ENCODE peak calls at places on chromosomes 2 and 18, in four cellular contexts. G is left ventricle myocardium inferior, D is endothelial cell of umbilical vein, S is HAP-1. F is an unnamed sample.

GRCh38 chr2:100182494-100183355 is 40.3 kb upstream of the AFF3 start:
- DNase-seq in G (peak; percentile 60), D (no peak), S (no peak), F (peak; percentile 23)

GRCh38 chr2:135913726-135914365 is 37.6 kb upstream of the MCM6 start:
- DNase-seq in G (no peak), D (peak; percentile 59), S (peak; percentile 59), F (no peak)

GRCh38 chr18:75970212-75970611 is 524.8 kb downstream of the ZNF516 start:
- DNase-seq in G (no peak), D (no peak), S (no peak), F (no peak)

GRCh38 chr2:95326433-95327140 is 29.4 kb downstream of the KCNIP3 start:
- DNase-seq in G (no peak), D (no peak), S (no peak), F (no peak)

GRCh38 chr2:238379096-238379810 is 47.5 kb upstream of the ASB1 start:
- DNase-seq in G (no peak), D (peak; percentile 62), S (no peak), F (no peak)

GRCh38 chr2:229170171-229170570 is 100.9 kb downstream of the PID1 start:
- DNase-seq in G (no peak), D (no peak), S (no peak), F (peak; percentile 13)

GRCh38 chr2:134927195-134927594 is 8.6 kb downstream of the CCNT2 start:
- DNase-seq in G (no peak), D (no peak), S (no peak), F (peak; percentile 33)

GRCh38 chr18:67410671-67411070 is 105.8 kb downstream of the DSEL start:
- DNase-seq in G (no peak), D (no peak), S (peak; percentile 10), F (peak; percentile 31)

GRCh38 chr2:239832995-239833727 is 192.0 kb downstream of the NDUFA10 start:
- DNase-seq in G (no peak), D (no peak), S (no peak), F (no peak)

GRCh38 chr2:32553829-32554432 is 73.9 kb upstream of the TTC27 start:
- DNase-seq in G (no peak), D (peak; percentile 63), S (no peak), F (peak; percentile 57)

GRCh38 chr2:150410809-150411208 is 76.7 kb downstream of the RND3 start:
- DNase-seq in G (no peak), D (peak; percentile 85), S (peak; percentile 59), F (peak; percentile 28)

GRCh38 chr2:8306530-8307351 is 375.1 kb upstream of the ID2 start:
- DNase-seq in G (no peak), D (no peak), S (no peak), F (no peak)

GRCh38 chr2:230443540-230443939 is 27.5 kb downstream of the SP100 start:
- DNase-seq in G (no peak), D (peak; percentile 6), S (no peak), F (peak; percentile 80)

GRCh38 chr18:74728586-74728985 is 130.9 kb downstream of the ZNF407 start:
- DNase-seq in G (no peak), D (no peak), S (no peak), F (no peak)

GRCh38 chr2:128369126-128369555 is 50.5 kb upstream of the HS6ST1 start:
- DNase-seq in G (no peak), D (no peak), S (peak; percentile 32), F (peak; percentile 71)

GRCh38 chr18:77114564-77115391 is 17.8 kb downstream of the MBP start:
- DNase-seq in G (peak; percentile 87), D (peak; percentile 82), S (no peak), F (peak; percentile 96)

GRCh38 chr2:203808041-203808750 is 59.4 kb upstream of the CTLA4 start:
- DNase-seq in G (no peak), D (peak; percentile 85), S (no peak), F (peak; percentile 95)

GRCh38 chr2:180980943-180981898 is 816 bp downstream of the UBE2E3 start:
- DNase-seq in G (peak; percentile 22), D (peak; percentile 58), S (peak; percentile 35), F (peak; percentile 50)

GRCh38 chr18:79884963-79885728 is 66.3 kb downstream of the SLC66A2 start:
- DNase-seq in G (no peak), D (no peak), S (no peak), F (no peak)

GRCh38 chr18:31424383-31424988 is 23.1 kb upstream of the DSG3 start:
- DNase-seq in G (no peak), D (no peak), S (peak; percentile 68), F (no peak)

GRCh38 chr2:27977623-27978312 is 87.2 kb downstream of the BABAM2 start:
- DNase-seq in G (no peak), D (peak; percentile 76), S (no peak), F (peak; percentile 94)

GRCh38 chr2:203549406-203549805 is 14.3 kb upstream of the RAPH1 start:
- DNase-seq in G (no peak), D (no peak), S (no peak), F (peak; percentile 50)

GRCh38 chr2:11387100-11387390 is 42.6 kb upstream of the ROCK2 start:
- DNase-seq in G (no peak), D (no peak), S (no peak), F (peak; percentile 85)

GRCh38 chr2:171008550-171009205 is 79.6 kb downstream of the GORASP2 start:
- DNase-seq in G (no peak), D (no peak), S (no peak), F (no peak)

GRCh38 chr2:100875516-100876230 is 55.7 kb downstream of the NPAS2 start:
- DNase-seq in G (no peak), D (peak; percentile 97), S (peak; percentile 42), F (no peak)

GRCh38 chr2:189465478-189465877 is 24.2 kb downstream of the WDR75 start:
- DNase-seq in G (no peak), D (peak; percentile 34), S (no peak), F (no peak)

GRCh38 chr2:225100269-225100668 is 58.0 kb upstream of the DOCK10 start:
- DNase-seq in G (no peak), D (peak; percentile 12), S (no peak), F (peak; percentile 31)

GRCh38 chr2:229704231-229704630 is 10.1 kb downstream of the DNER start:
- DNase-seq in G (no peak), D (no peak), S (no peak), F (no peak)

GRCh38 chr2:177072069-177072468 is 140.5 kb upstream of the HNRNPA3 start:
- DNase-seq in G (no peak), D (no peak), S (peak; percentile 52), F (no peak)

GRCh38 chr2:42059261-42059898 is 11.6 kb downstream of the PKDCC start:
- DNase-seq in G (no peak), D (no peak), S (no peak), F (no peak)

GRCh38 chr2:23545811-23546210 is 160.8 kb downstream of the KLHL29 start:
- DNase-seq in G (no peak), D (no peak), S (no peak), F (peak; percentile 29)

DNA sequence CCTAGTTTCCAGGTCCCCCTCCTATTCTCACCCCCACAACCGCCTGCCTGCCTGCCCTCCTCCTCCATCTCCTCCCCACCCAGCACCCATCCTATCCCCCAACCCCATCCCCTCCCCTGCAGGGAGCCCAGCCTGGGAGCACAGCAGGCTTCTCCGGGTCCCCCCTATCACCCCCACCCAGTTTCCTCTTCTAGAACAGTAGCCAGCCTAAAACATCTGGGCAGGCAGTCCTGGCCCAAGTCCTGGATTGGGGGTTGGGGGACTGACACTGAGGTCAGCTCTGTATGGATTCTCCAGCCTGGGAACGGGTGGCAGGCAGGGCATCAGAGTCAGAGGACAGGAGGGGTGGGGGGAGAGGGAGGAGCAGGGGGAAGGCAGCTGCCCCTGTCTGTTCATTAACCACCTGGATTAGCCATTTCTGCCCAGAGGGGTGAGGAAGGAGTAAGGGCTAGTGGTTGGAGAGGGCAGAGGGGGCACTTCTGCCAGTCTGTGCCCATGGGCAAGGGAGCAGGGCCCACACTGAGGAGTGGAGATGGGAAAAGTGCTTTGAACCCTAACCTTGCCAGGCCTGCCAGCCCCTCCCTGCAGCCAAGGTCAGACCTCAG is 60.0 kb downstream of the TNS1 start:
- DNase-seq in G (no peak), D (no peak), S (no peak), F (no peak)
- H3K4me3 ChIP-seq in G (peak overlapping the region; percentile 84), D (no peak overlapping the region), S (no peak overlapping the region), F (peak overlapping the region; percentile 29)

DNA sequence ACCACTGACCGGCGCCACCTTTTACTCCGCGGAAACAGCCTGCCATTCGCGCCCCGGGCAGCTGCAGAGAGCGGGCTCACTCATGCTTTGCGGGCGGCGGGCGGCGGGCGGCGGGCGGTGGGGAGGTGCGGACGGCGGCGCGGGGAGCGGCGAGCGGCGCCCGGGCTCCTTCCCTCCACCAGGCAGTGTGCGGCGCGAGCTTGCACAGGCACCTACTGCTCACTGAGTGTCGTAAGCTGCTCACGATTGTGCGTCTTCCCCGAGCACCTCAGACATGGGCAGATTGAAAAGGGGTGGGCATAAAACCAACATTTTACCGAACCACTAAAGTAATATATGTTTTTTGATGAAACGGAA is at the start of gene LRRTM1:
- DNase-seq in G (no peak), D (no peak), S (peak; percentile 40), F (peak; percentile 26)
- H3K4me3 ChIP-seq in G (peak within 1 kb of the TSS; percentile 64), D (no peak within 1 kb of the TSS), S (peak within 1 kb of the TSS; percentile 31), F (no peak within 1 kb of the TSS)

GRCh38 chr2:159065891-159066290 is 97.5 kb downstream of the TANC1 start:
- DNase-seq in G (no peak), D (no peak), S (no peak), F (no peak)

GRCh38 chr2:159063677-159064076 is 95.2 kb downstream of the TANC1 start:
- DNase-seq in G (no peak), D (no peak), S (no peak), F (no peak)

GRCh38 chr2:159065313-159065712 is 96.9 kb downstream of the TANC1 start:
- DNase-seq in G (no peak), D (no peak), S (no peak), F (peak; percentile 45)

GRCh38 chr2:159066541-159067156 is 98.2 kb downstream of the TANC1 start:
- DNase-seq in G (no peak), D (no peak), S (no peak), F (no peak)

GRCh38 chr2:159064446-159065301 is 96.2 kb downstream of the TANC1 start:
- DNase-seq in G (no peak), D (peak; percentile 94), S (peak; percentile 51), F (peak; percentile 50)
- H3K4me3 ChIP-seq in G (no peak overlapping the region), D (no peak overlapping the region), S (no peak overlapping the region), F (no peak overlapping the region)

DNA sequence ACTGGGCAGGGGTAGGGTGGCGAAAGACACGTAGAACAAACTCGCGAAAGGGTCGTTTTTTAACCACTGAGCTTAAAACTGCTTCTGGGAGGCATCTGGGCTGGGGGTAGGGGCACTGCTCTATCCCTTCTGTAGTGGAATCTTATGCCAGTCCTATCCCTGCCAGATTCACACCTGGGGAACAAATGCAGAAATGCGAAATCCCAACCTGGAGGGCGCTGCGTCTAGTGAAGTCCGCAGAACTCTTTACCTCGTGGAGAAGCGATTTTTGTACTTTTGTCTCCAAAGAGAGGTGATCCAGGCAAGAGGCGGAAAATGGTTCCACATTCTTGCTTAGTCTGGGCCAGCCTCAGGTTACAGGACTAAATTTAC is 10.3 kb downstream of the TBR1 start:
- DNase-seq in G (no peak), D (no peak), S (no peak), F (no peak)
- H3K4me3 ChIP-seq in G (no peak overlapping the region), D (no peak overlapping the region), S (no peak overlapping the region), F (no peak overlapping the region)

GRCh38 chr2:12683701-12684100 is 33.0 kb upstream of the TRIB2 start:
- DNase-seq in G (no peak), D (no peak), S (no peak), F (no peak)
- H3K4me3 ChIP-seq in G (no peak overlapping the region), D (no peak overlapping the region), S (no peak overlapping the region), F (no peak overlapping the region)

GRCh38 chr18:28174181-28174906 is 2.6 kb downstream of the CDH2 start:
- DNase-seq in G (no peak), D (no peak), S (peak; percentile 18), F (no peak)
- H3K4me3 ChIP-seq in G (peak overlapping the region; percentile 84), D (no peak overlapping the region), S (peak overlapping the region; percentile 81), F (peak overlapping the region; percentile 91)

GRCh38 chr2:54708584-54709340 is 14.7 kb upstream of the EML6 start:
- DNase-seq in G (peak; percentile 34), D (peak; percentile 28), S (no peak), F (peak; percentile 45)
- H3K4me3 ChIP-seq in G (peak overlapping the region; percentile 70), D (peak overlapping the region; percentile 9), S (no peak overlapping the region), F (peak overlapping the region; percentile 30)